ENCODE peak calls at places on chromosomes 16 and 17, in six cellular contexts. One of them, this sample, is unnamed.

GRCh38 chr16:57822861-57823260 is 20.6 kb upstream of the KIFC3 start:
- DNase-seq in stimulated activated CD8-positive, alpha-beta memory T cell treated with anti-CD3 and anti-CD28 coated beads, Interleukin-7, amount 100 ng/mL, for 4 hours: no peak
- DNase-seq in AG04449: no peak
- DNase-seq in left lung: no peak
- DNase-seq in SHP77: no peak
- DNase-seq in kidney tubule cell: no peak
- DNase-seq in this sample: no peak

GRCh38 chr17:49344914-49345313 is 17.1 kb downstream of the ZNF652 start:
- DNase-seq in stimulated activated CD8-positive, alpha-beta memory T cell treated with anti-CD3 and anti-CD28 coated beads, Interleukin-7, amount 100 ng/mL, for 4 hours: no peak
- DNase-seq in AG04449: no peak
- DNase-seq in left lung: no peak
- DNase-seq in SHP77: no peak
- DNase-seq in kidney tubule cell: no peak
- DNase-seq in this sample: no peak

GRCh38 chr16:85175724-85176233 is 63.5 kb upstream of the CIBAR2 start:
- DNase-seq in stimulated activated CD8-positive, alpha-beta memory T cell treated with anti-CD3 and anti-CD28 coated beads, Interleukin-7, amount 100 ng/mL, for 4 hours: no peak
- DNase-seq in AG04449: no peak
- DNase-seq in left lung: no peak
- DNase-seq in SHP77: no peak
- DNase-seq in kidney tubule cell: no peak
- DNase-seq in this sample: no peak

GRCh38 chr17:7095642-7096041 is 15.6 kb upstream of the CLEC10A start:
- DNase-seq in stimulated activated CD8-positive, alpha-beta memory T cell treated with anti-CD3 and anti-CD28 coated beads, Interleukin-7, amount 100 ng/mL, for 4 hours: no peak
- DNase-seq in AG04449: no peak
- DNase-seq in left lung: no peak
- DNase-seq in SHP77: no peak
- DNase-seq in kidney tubule cell: no peak
- DNase-seq in this sample: no peak

GRCh38 chr17:58365980-58366595 is 14.1 kb upstream of the SUPT4H1 start:
- DNase-seq in stimulated activated CD8-positive, alpha-beta memory T cell treated with anti-CD3 and anti-CD28 coated beads, Interleukin-7, amount 100 ng/mL, for 4 hours: no peak
- DNase-seq in AG04449: no peak
- DNase-seq in left lung: no peak
- DNase-seq in SHP77: no peak
- DNase-seq in kidney tubule cell: no peak
- DNase-seq in this sample: no peak

GRCh38 chr17:62869885-62870580 is 61.9 kb upstream of the MARCHF10 start:
- DNase-seq in stimulated activated CD8-positive, alpha-beta memory T cell treated with anti-CD3 and anti-CD28 coated beads, Interleukin-7, amount 100 ng/mL, for 4 hours: no peak
- DNase-seq in AG04449: peak; percentile 85
- DNase-seq in left lung: no peak
- DNase-seq in SHP77: no peak
- DNase-seq in kidney tubule cell: peak; percentile 46
- DNase-seq in this sample: no peak

GRCh38 chr17:31321481-31321880 is at the start of gene EVI2A:
- DNase-seq in stimulated activated CD8-positive, alpha-beta memory T cell treated with anti-CD3 and anti-CD28 coated beads, Interleukin-7, amount 100 ng/mL, for 4 hours: peak; percentile 83
- DNase-seq in AG04449: no peak
- DNase-seq in left lung: peak; percentile 72
- DNase-seq in SHP77: no peak
- DNase-seq in kidney tubule cell: peak; percentile 56
- DNase-seq in this sample: peak; percentile 52

GRCh38 chr17:65359016-65359415 is 202.4 kb downstream of the AXIN2 start:
- DNase-seq in stimulated activated CD8-positive, alpha-beta memory T cell treated with anti-CD3 and anti-CD28 coated beads, Interleukin-7, amount 100 ng/mL, for 4 hours: no peak
- DNase-seq in AG04449: peak; percentile 21
- DNase-seq in left lung: no peak
- DNase-seq in SHP77: no peak
- DNase-seq in kidney tubule cell: peak; percentile 93
- DNase-seq in this sample: no peak

GRCh38 chr17:34082404-34082803 is 172.7 kb upstream of the CCL2 start:
- DNase-seq in stimulated activated CD8-positive, alpha-beta memory T cell treated with anti-CD3 and anti-CD28 coated beads, Interleukin-7, amount 100 ng/mL, for 4 hours: no peak
- DNase-seq in AG04449: no peak
- DNase-seq in left lung: no peak
- DNase-seq in SHP77: no peak
- DNase-seq in kidney tubule cell: no peak
- DNase-seq in this sample: no peak

GRCh38 chr16:19169081-19169639 is 1.1 kb downstream of the SYT17 start:
- DNase-seq in stimulated activated CD8-positive, alpha-beta memory T cell treated with anti-CD3 and anti-CD28 coated beads, Interleukin-7, amount 100 ng/mL, for 4 hours: no peak
- DNase-seq in AG04449: no peak
- DNase-seq in left lung: no peak
- DNase-seq in SHP77: no peak
- DNase-seq in kidney tubule cell: no peak
- DNase-seq in this sample: no peak

GRCh38 chr17:56678249-56679144 is 85.0 kb downstream of the NOG start:
- DNase-seq in stimulated activated CD8-positive, alpha-beta memory T cell treated with anti-CD3 and anti-CD28 coated beads, Interleukin-7, amount 100 ng/mL, for 4 hours: no peak
- DNase-seq in AG04449: no peak
- DNase-seq in left lung: no peak
- DNase-seq in SHP77: no peak
- DNase-seq in kidney tubule cell: peak; percentile 15
- DNase-seq in this sample: no peak

GRCh38 chr17:81329927-81330883 is 35.1 kb upstream of the SLC38A10 start:
- DNase-seq in stimulated activated CD8-positive, alpha-beta memory T cell treated with anti-CD3 and anti-CD28 coated beads, Interleukin-7, amount 100 ng/mL, for 4 hours: no peak
- DNase-seq in AG04449: no peak
- DNase-seq in left lung: no peak
- DNase-seq in SHP77: peak; percentile 69
- DNase-seq in kidney tubule cell: peak; percentile 41
- DNase-seq in this sample: no peak

GRCh38 chr17:20999841-21000532 is 42.8 kb downstream of the USP22 start:
- DNase-seq in stimulated activated CD8-positive, alpha-beta memory T cell treated with anti-CD3 and anti-CD28 coated beads, Interleukin-7, amount 100 ng/mL, for 4 hours: no peak
- DNase-seq in AG04449: no peak
- DNase-seq in left lung: no peak
- DNase-seq in SHP77: no peak
- DNase-seq in kidney tubule cell: no peak
- DNase-seq in this sample: no peak

GRCh38 chr17:78231991-78232759 is 744 bp downstream of the TMEM235 start:
- DNase-seq in stimulated activated CD8-positive, alpha-beta memory T cell treated with anti-CD3 and anti-CD28 coated beads, Interleukin-7, amount 100 ng/mL, for 4 hours: no peak
- DNase-seq in AG04449: no peak
- DNase-seq in left lung: no peak
- DNase-seq in SHP77: no peak
- DNase-seq in kidney tubule cell: no peak
- DNase-seq in this sample: no peak

GRCh38 chr17:68840073-68840472 is 115.1 kb downstream of the ABCA8 start:
- DNase-seq in stimulated activated CD8-positive, alpha-beta memory T cell treated with anti-CD3 and anti-CD28 coated beads, Interleukin-7, amount 100 ng/mL, for 4 hours: no peak
- DNase-seq in AG04449: no peak
- DNase-seq in left lung: no peak
- DNase-seq in SHP77: no peak
- DNase-seq in kidney tubule cell: no peak
- DNase-seq in this sample: no peak

GRCh38 chr16:47574091-47575054 is 113.2 kb downstream of the PHKB start:
- DNase-seq in stimulated activated CD8-positive, alpha-beta memory T cell treated with anti-CD3 and anti-CD28 coated beads, Interleukin-7, amount 100 ng/mL, for 4 hours: no peak
- DNase-seq in AG04449: no peak
- DNase-seq in left lung: no peak
- DNase-seq in SHP77: no peak
- DNase-seq in kidney tubule cell: peak; percentile 70
- DNase-seq in this sample: no peak

GRCh38 chr17:3978421-3979275 is 14.4 kb upstream of the ATP2A3 start:
- DNase-seq in stimulated activated CD8-positive, alpha-beta memory T cell treated with anti-CD3 and anti-CD28 coated beads, Interleukin-7, amount 100 ng/mL, for 4 hours: no peak
- DNase-seq in AG04449: no peak
- DNase-seq in left lung: no peak
- DNase-seq in SHP77: no peak
- DNase-seq in kidney tubule cell: no peak
- DNase-seq in this sample: no peak

GRCh38 chr17:50949128-50950001 is 83.2 kb upstream of the TOB1 start:
- DNase-seq in stimulated activated CD8-positive, alpha-beta memory T cell treated with anti-CD3 and anti-CD28 coated beads, Interleukin-7, amount 100 ng/mL, for 4 hours: no peak
- DNase-seq in AG04449: no peak
- DNase-seq in left lung: no peak
- DNase-seq in SHP77: no peak
- DNase-seq in kidney tubule cell: no peak
- DNase-seq in this sample: no peak

GRCh38 chr16:81521141-81521626 is 76.6 kb downstream of the CMIP start:
- DNase-seq in stimulated activated CD8-positive, alpha-beta memory T cell treated with anti-CD3 and anti-CD28 coated beads, Interleukin-7, amount 100 ng/mL, for 4 hours: peak; percentile 71
- DNase-seq in AG04449: no peak
- DNase-seq in left lung: no peak
- DNase-seq in SHP77: no peak
- DNase-seq in kidney tubule cell: peak; percentile 82
- DNase-seq in this sample: no peak

GRCh38 chr16:5378531-5378930 is 280.9 kb upstream of the EEF2KMT start:
- DNase-seq in stimulated activated CD8-positive, alpha-beta memory T cell treated with anti-CD3 and anti-CD28 coated beads, Interleukin-7, amount 100 ng/mL, for 4 hours: no peak
- DNase-seq in AG04449: no peak
- DNase-seq in left lung: no peak
- DNase-seq in SHP77: no peak
- DNase-seq in kidney tubule cell: no peak
- DNase-seq in this sample: no peak

GRCh38 chr16:85583491-85584181 is 29.5 kb upstream of the GSE1 start:
- DNase-seq in stimulated activated CD8-positive, alpha-beta memory T cell treated with anti-CD3 and anti-CD28 coated beads, Interleukin-7, amount 100 ng/mL, for 4 hours: no peak
- DNase-seq in AG04449: peak; percentile 55
- DNase-seq in left lung: no peak
- DNase-seq in SHP77: no peak
- DNase-seq in kidney tubule cell: no peak
- DNase-seq in this sample: no peak

GRCh38 chr17:80446645-80447405 is 29.6 kb downstream of the NPTX1 start:
- DNase-seq in stimulated activated CD8-positive, alpha-beta memory T cell treated with anti-CD3 and anti-CD28 coated beads, Interleukin-7, amount 100 ng/mL, for 4 hours: no peak
- DNase-seq in AG04449: no peak
- DNase-seq in left lung: no peak
- DNase-seq in SHP77: peak; percentile 49
- DNase-seq in kidney tubule cell: peak; percentile 38
- DNase-seq in this sample: no peak

GRCh38 chr17:79707931-79708891 is 22.5 kb upstream of the ENPP7 start:
- DNase-seq in stimulated activated CD8-positive, alpha-beta memory T cell treated with anti-CD3 and anti-CD28 coated beads, Interleukin-7, amount 100 ng/mL, for 4 hours: peak; percentile 8
- DNase-seq in AG04449: no peak
- DNase-seq in left lung: no peak
- DNase-seq in SHP77: no peak
- DNase-seq in kidney tubule cell: peak; percentile 48
- DNase-seq in this sample: no peak

GRCh38 chr16:75566889-75567255 is 693 bp downstream of the GABARAPL2 start:
- DNase-seq in stimulated activated CD8-positive, alpha-beta memory T cell treated with anti-CD3 and anti-CD28 coated beads, Interleukin-7, amount 100 ng/mL, for 4 hours: no peak
- DNase-seq in AG04449: no peak
- DNase-seq in left lung: no peak
- DNase-seq in SHP77: no peak
- DNase-seq in kidney tubule cell: peak; percentile 6
- DNase-seq in this sample: no peak

GRCh38 chr17:45319239-45319703 is 2.5 kb upstream of the MAP3K14 start:
- DNase-seq in stimulated activated CD8-positive, alpha-beta memory T cell treated with anti-CD3 and anti-CD28 coated beads, Interleukin-7, amount 100 ng/mL, for 4 hours: no peak
- DNase-seq in AG04449: no peak
- DNase-seq in left lung: no peak
- DNase-seq in SHP77: no peak
- DNase-seq in kidney tubule cell: peak; percentile 90
- DNase-seq in this sample: no peak

GRCh38 chr17:54950116-54950515 is 18.3 kb downstream of the COX11 start:
- DNase-seq in stimulated activated CD8-positive, alpha-beta memory T cell treated with anti-CD3 and anti-CD28 coated beads, Interleukin-7, amount 100 ng/mL, for 4 hours: no peak
- DNase-seq in AG04449: no peak
- DNase-seq in left lung: no peak
- DNase-seq in SHP77: no peak
- DNase-seq in kidney tubule cell: no peak
- DNase-seq in this sample: no peak

GRCh38 chr16:29899516-29900101 is at the start of gene SEZ6L2:
- DNase-seq in stimulated activated CD8-positive, alpha-beta memory T cell treated with anti-CD3 and anti-CD28 coated beads, Interleukin-7, amount 100 ng/mL, for 4 hours: no peak
- DNase-seq in AG04449: peak; percentile 12
- DNase-seq in left lung: peak; percentile 84
- DNase-seq in SHP77: peak; percentile 99
- DNase-seq in kidney tubule cell: peak; percentile 94
- DNase-seq in this sample: peak; percentile 64

GRCh38 chr17:30372755-30373154 is 6.0 kb upstream of the CPD start:
- DNase-seq in stimulated activated CD8-positive, alpha-beta memory T cell treated with anti-CD3 and anti-CD28 coated beads, Interleukin-7, amount 100 ng/mL, for 4 hours: no peak
- DNase-seq in AG04449: no peak
- DNase-seq in left lung: no peak
- DNase-seq in SHP77: no peak
- DNase-seq in kidney tubule cell: peak; percentile 92
- DNase-seq in this sample: no peak

GRCh38 chr17:45814622-45815606 is 29.8 kb upstream of the SPPL2C start:
- DNase-seq in stimulated activated CD8-positive, alpha-beta memory T cell treated with anti-CD3 and anti-CD28 coated beads, Interleukin-7, amount 100 ng/mL, for 4 hours: no peak
- DNase-seq in AG04449: no peak
- DNase-seq in left lung: no peak
- DNase-seq in SHP77: no peak
- DNase-seq in kidney tubule cell: no peak
- DNase-seq in this sample: peak; percentile 34

GRCh38 chr16:17668411-17668810 is 197.7 kb upstream of the XYLT1 start:
- DNase-seq in stimulated activated CD8-positive, alpha-beta memory T cell treated with anti-CD3 and anti-CD28 coated beads, Interleukin-7, amount 100 ng/mL, for 4 hours: no peak
- DNase-seq in AG04449: no peak
- DNase-seq in left lung: no peak
- DNase-seq in SHP77: no peak
- DNase-seq in kidney tubule cell: no peak
- DNase-seq in this sample: no peak

GRCh38 chr16:85616608-85617311 is 3.6 kb downstream of the GSE1 start:
- DNase-seq in stimulated activated CD8-positive, alpha-beta memory T cell treated with anti-CD3 and anti-CD28 coated beads, Interleukin-7, amount 100 ng/mL, for 4 hours: no peak
- DNase-seq in AG04449: no peak
- DNase-seq in left lung: peak; percentile 68
- DNase-seq in SHP77: no peak
- DNase-seq in kidney tubule cell: peak; percentile 44
- DNase-seq in this sample: no peak

GRCh38 chr17:27449541-27449940 is 6.7 kb upstream of the KSR1 start:
- DNase-seq in stimulated activated CD8-positive, alpha-beta memory T cell treated with anti-CD3 and anti-CD28 coated beads, Interleukin-7, amount 100 ng/mL, for 4 hours: no peak
- DNase-seq in AG04449: no peak
- DNase-seq in left lung: no peak
- DNase-seq in SHP77: no peak
- DNase-seq in kidney tubule cell: no peak
- DNase-seq in this sample: no peak

GRCh38 chr16:84672276-84673202 is 24.2 kb downstream of the KLHL36 start:
- DNase-seq in stimulated activated CD8-positive, alpha-beta memory T cell treated with anti-CD3 and anti-CD28 coated beads, Interleukin-7, amount 100 ng/mL, for 4 hours: peak; percentile 67
- DNase-seq in AG04449: no peak
- DNase-seq in left lung: peak; percentile 83
- DNase-seq in SHP77: peak; percentile 59
- DNase-seq in kidney tubule cell: peak; percentile 68
- DNase-seq in this sample: peak; percentile 73

GRCh38 chr17:76399175-76400172 is 15.1 kb downstream of the SPHK1 start:
- DNase-seq in stimulated activated CD8-positive, alpha-beta memory T cell treated with anti-CD3 and anti-CD28 coated beads, Interleukin-7, amount 100 ng/mL, for 4 hours: no peak
- DNase-seq in AG04449: no peak
- DNase-seq in left lung: no peak
- DNase-seq in SHP77: no peak
- DNase-seq in kidney tubule cell: no peak
- DNase-seq in this sample: no peak

GRCh38 chr17:57612202-57613071 is 132.7 kb downstream of the CCDC182 start:
- DNase-seq in stimulated activated CD8-positive, alpha-beta memory T cell treated with anti-CD3 and anti-CD28 coated beads, Interleukin-7, amount 100 ng/mL, for 4 hours: no peak
- DNase-seq in AG04449: no peak
- DNase-seq in left lung: no peak
- DNase-seq in SHP77: no peak
- DNase-seq in kidney tubule cell: no peak
- DNase-seq in this sample: no peak

GRCh38 chr17:66549731-66550207 is 247.4 kb downstream of the PRKCA start:
- DNase-seq in stimulated activated CD8-positive, alpha-beta memory T cell treated with anti-CD3 and anti-CD28 coated beads, Interleukin-7, amount 100 ng/mL, for 4 hours: no peak
- DNase-seq in AG04449: peak; percentile 94
- DNase-seq in left lung: no peak
- DNase-seq in SHP77: no peak
- DNase-seq in kidney tubule cell: peak; percentile 93
- DNase-seq in this sample: no peak

GRCh38 chr17:65170839-65171238 is 33.7 kb downstream of the RGS9 start:
- DNase-seq in stimulated activated CD8-positive, alpha-beta memory T cell treated with anti-CD3 and anti-CD28 coated beads, Interleukin-7, amount 100 ng/mL, for 4 hours: no peak
- DNase-seq in AG04449: no peak
- DNase-seq in left lung: peak; percentile 48
- DNase-seq in SHP77: peak; percentile 36
- DNase-seq in kidney tubule cell: peak; percentile 86
- DNase-seq in this sample: peak; percentile 4

GRCh38 chr17:77393274-77393600 is 252.5 kb downstream of the SEC14L1 start:
- DNase-seq in stimulated activated CD8-positive, alpha-beta memory T cell treated with anti-CD3 and anti-CD28 coated beads, Interleukin-7, amount 100 ng/mL, for 4 hours: no peak
- DNase-seq in AG04449: no peak
- DNase-seq in left lung: no peak
- DNase-seq in SHP77: no peak
- DNase-seq in kidney tubule cell: no peak
- DNase-seq in this sample: no peak

GRCh38 chr17:76515291-76515949 is 14.2 kb upstream of the RHBDF2 start:
- DNase-seq in stimulated activated CD8-positive, alpha-beta memory T cell treated with anti-CD3 and anti-CD28 coated beads, Interleukin-7, amount 100 ng/mL, for 4 hours: peak; percentile 69
- DNase-seq in AG04449: peak; percentile 64
- DNase-seq in left lung: peak; percentile 85
- DNase-seq in SHP77: no peak
- DNase-seq in kidney tubule cell: peak; percentile 77
- DNase-seq in this sample: no peak

GRCh38 chr16:47392114-47392513 is 68.7 kb downstream of the ITFG1 start:
- DNase-seq in stimulated activated CD8-positive, alpha-beta memory T cell treated with anti-CD3 and anti-CD28 coated beads, Interleukin-7, amount 100 ng/mL, for 4 hours: no peak
- DNase-seq in AG04449: no peak
- DNase-seq in left lung: no peak
- DNase-seq in SHP77: no peak
- DNase-seq in kidney tubule cell: peak; percentile 8
- DNase-seq in this sample: no peak

This sample was measured in substantia nigra.